ENCODE peak calls at places on chromosomes 4 and X, in six cellular contexts. V is activated B cell treated with CpG ODN at 0.5 μM for 24 hours; T is fibroblast of lung; F is AG10803; D is esophagus squamous epithelium; X is activated CD8-positive, alpha-beta T cell treated with anti-CD3 and anti-CD28 coated beads for 36 hours. S is an unnamed sample.

GRCh38 chrX:112779139-112779538 is 61.5 kb downstream of the AMOT start:
- DNase-seq in V (no peak), T (no peak), F (no peak), D (no peak), X (no peak), S (no peak)

GRCh38 chrX:7112071-7112470 is 35.4 kb upstream of the STS start:
- DNase-seq in V (no peak), T (no peak), F (no peak), D (no peak), X (no peak), S (no peak)

GRCh38 chr4:72418458-72418857 is 150.6 kb downstream of the ADAMTS3 start:
- DNase-seq in V (no peak), T (peak), F (peak), D (no peak), X (no peak), S (no peak)

GRCh38 chrX:115561605-115562491 is 874 bp downstream of the PLS3 start:
- DNase-seq in V (no peak), T (peak), F (peak), D (no peak), X (peak), S (peak)

GRCh38 chrX:555589-556220 is 74.9 kb upstream of the SHOX start:
- DNase-seq in V (no peak), T (no peak), F (no peak), D (no peak), X (no peak), S (peak)

GRCh38 chr4:183468210-183469095 is 24.0 kb downstream of the CDKN2AIP start:
- DNase-seq in V (no peak), T (no peak), F (peak), D (no peak), X (no peak), S (no peak)

GRCh38 chr4:103095080-103095479 is 4.6 kb downstream of the BDH2 start:
- DNase-seq in V (no peak), T (no peak), F (no peak), D (no peak), X (no peak), S (no peak)

GRCh38 chr4:177235026-177235425 is 74.6 kb upstream of the NEIL3 start:
- DNase-seq in V (no peak), T (peak), F (peak), D (no peak), X (no peak), S (no peak)

GRCh38 chrX:69179380-69179911 is 14.2 kb upstream of the PJA1 start:
- DNase-seq in V (no peak), T (peak), F (peak), D (no peak), X (no peak), S (no peak)

GRCh38 chrX:73268463-73268862 is 53.8 kb upstream of the NAP1L2 start:
- DNase-seq in V (no peak), T (no peak), F (no peak), D (no peak), X (no peak), S (no peak)

GRCh38 chr4:577499-578450 is 1.7 kb upstream of the TMEM271 start:
- DNase-seq in V (no peak), T (peak), F (peak), D (no peak), X (peak), S (no peak)

GRCh38 chr4:7237863-7238262 is 45.5 kb downstream of the SORCS2 start:
- DNase-seq in V (no peak), T (no peak), F (peak), D (no peak), X (no peak), S (no peak)

GRCh38 chr4:156322592-156322991 is 368.9 kb upstream of the CTSO start:
- DNase-seq in V (no peak), T (peak), F (peak), D (no peak), X (no peak), S (no peak)

GRCh38 chr4:121788896-121789295 is 12.2 kb upstream of the EXOSC9 start:
- DNase-seq in V (no peak), T (peak), F (no peak), D (no peak), X (no peak), S (no peak)

GRCh38 chr4:680565-680930 is 6.2 kb downstream of the MYL5 start:
- DNase-seq in V (no peak), T (no peak), F (no peak), D (no peak), X (peak), S (no peak)

GRCh38 chrX:131650637-131651410 is 107.0 kb downstream of the OR13H1 start:
- DNase-seq in V (no peak), T (peak), F (peak), D (no peak), X (no peak), S (no peak)

GRCh38 chr4:23881674-23882337 is 8.0 kb downstream of the PPARGC1A start:
- DNase-seq in V (no peak), T (no peak), F (no peak), D (no peak), X (no peak), S (no peak)
- TF ChIP-seq CTCF in V (no peak), T (no peak), F (peak), D (no peak), X (no peak), S (peak)

GRCh38 chr4:56051049-56051709 is 102.4 kb downstream of the CEP135 start:
- DNase-seq in V (no peak), T (no peak), F (no peak), D (no peak), X (no peak), S (no peak)

GRCh38 chr4:56051710-56052075 is 102.9 kb downstream of the CEP135 start:
- DNase-seq in V (no peak), T (no peak), F (no peak), D (no peak), X (no peak), S (no peak)

GRCh38 chr4:56049428-56050212 is 100.9 kb downstream of the CEP135 start:
- DNase-seq in V (peak), T (peak), F (no peak), D (no peak), X (peak), S (peak)

GRCh38 chr4:56050584-56050983 is 101.8 kb downstream of the CEP135 start:
- DNase-seq in V (no peak), T (no peak), F (no peak), D (no peak), X (no peak), S (no peak)

GRCh38 chr4:56048621-56049427 is 100.1 kb downstream of the CEP135 start:
- DNase-seq in V (peak), T (peak), F (peak), D (no peak), X (peak), S (peak)
- TF ChIP-seq CTCF in V (no peak), T (peak), F (peak), D (peak), X (no peak), S (peak)

GRCh38 chr4:21184788-21185187 is 484.5 kb downstream of the PACRGL start:
- DNase-seq in V (no peak), T (no peak), F (no peak), D (no peak), X (no peak), S (no peak)
- TF ChIP-seq CTCF in V (no peak), T (no peak), F (no peak), D (peak), X (no peak), S (peak)

GRCh38 chr4:169185133-169185956 is 85.4 kb downstream of the SH3RF1 start:
- DNase-seq in V (no peak), T (no peak), F (no peak), D (no peak), X (no peak), S (no peak)
- TF ChIP-seq CTCF in V (no peak), T (peak), F (no peak), D (no peak), X (no peak), S (no peak)

S was measured in type B pancreatic cell.